ENCODE peak calls at places on chromosomes 7 and 10, in nine cellular contexts. One of them, this sample, is unnamed.

GRCh38 chr10:116891208-116891607 is 41.9 kb downstream of the ENO4 start:
- DNase-seq in fibroblast of lung: peak; percentile 87
- DNase-seq in tibial nerve: no peak
- DNase-seq in fibroblast of mammary gland: peak; percentile 90
- DNase-seq in choroid plexus epithelial cell: peak; percentile 96
- DNase-seq in AG10803: peak; percentile 45
- DNase-seq in fibroblast of the aortic adventitia: peak; percentile 86
- DNase-seq in brain microvascular endothelial cell: peak; percentile 95
- DNase-seq in bronchial epithelial cell: peak; percentile 35
- DNase-seq in this sample: peak; percentile 76

GRCh38 chr10:88946965-88947590 is 5.5 kb downstream of the ACTA2 start:
- DNase-seq in choroid plexus epithelial cell: no peak
- DNase-seq in fibroblast of the aortic adventitia: no peak
- DNase-seq in bronchial epithelial cell: no peak
- DNase-seq in tibial nerve: no peak
- DNase-seq in brain microvascular endothelial cell: no peak
- DNase-seq in AG10803: no peak
- DNase-seq in fibroblast of mammary gland: peak; percentile 60
- DNase-seq in fibroblast of lung: peak; percentile 46
- DNase-seq in this sample: no peak

GRCh38 chr10:80408198-80409085 is at the start of gene PRXL2A:
- DNase-seq in choroid plexus epithelial cell: peak; percentile 46
- DNase-seq in AG10803: no peak
- DNase-seq in fibroblast of the aortic adventitia: no peak
- DNase-seq in brain microvascular endothelial cell: peak; percentile 21
- DNase-seq in bronchial epithelial cell: no peak
- DNase-seq in fibroblast of lung: peak; percentile 48
- DNase-seq in fibroblast of mammary gland: peak; percentile 12
- DNase-seq in tibial nerve: peak; percentile 59
- DNase-seq in this sample: peak; percentile 52

GRCh38 chr7:141785711-141786552 is 4.1 kb upstream of the TAS2R5 start:
- DNase-seq in choroid plexus epithelial cell: peak; percentile 78
- DNase-seq in brain microvascular endothelial cell: peak; percentile 59
- DNase-seq in fibroblast of mammary gland: peak; percentile 64
- DNase-seq in AG10803: peak; percentile 53
- DNase-seq in tibial nerve: no peak
- DNase-seq in fibroblast of lung: peak; percentile 41
- DNase-seq in bronchial epithelial cell: peak; percentile 62
- DNase-seq in fibroblast of the aortic adventitia: peak; percentile 62
- DNase-seq in this sample: peak; percentile 71

GRCh38 chr10:101046332-101047238 is 15.2 kb upstream of the KAZALD1 start:
- DNase-seq in brain microvascular endothelial cell: no peak
- DNase-seq in fibroblast of the aortic adventitia: no peak
- DNase-seq in tibial nerve: no peak
- DNase-seq in bronchial epithelial cell: no peak
- DNase-seq in AG10803: no peak
- DNase-seq in fibroblast of mammary gland: no peak
- DNase-seq in choroid plexus epithelial cell: no peak
- DNase-seq in fibroblast of lung: peak; percentile 44
- DNase-seq in this sample: peak; percentile 11

GRCh38 chr10:102410427-102411073 is 8.0 kb downstream of the PSD start:
- DNase-seq in brain microvascular endothelial cell: no peak
- DNase-seq in fibroblast of lung: peak; percentile 28
- DNase-seq in choroid plexus epithelial cell: peak; percentile 39
- DNase-seq in bronchial epithelial cell: no peak
- DNase-seq in tibial nerve: no peak
- DNase-seq in fibroblast of the aortic adventitia: no peak
- DNase-seq in fibroblast of mammary gland: no peak
- DNase-seq in AG10803: no peak
- DNase-seq in this sample: no peak

GRCh38 chr10:79223346-79224048 is 123.8 kb upstream of the PPIF start:
- DNase-seq in fibroblast of the aortic adventitia: peak; percentile 75
- DNase-seq in fibroblast of mammary gland: peak; percentile 76
- DNase-seq in bronchial epithelial cell: no peak
- DNase-seq in AG10803: no peak
- DNase-seq in brain microvascular endothelial cell: peak; percentile 59
- DNase-seq in tibial nerve: peak; percentile 65
- DNase-seq in fibroblast of lung: peak; percentile 82
- DNase-seq in choroid plexus epithelial cell: peak; percentile 88
- DNase-seq in this sample: peak; percentile 52

GRCh38 chr7:64463636-64464375 is 99.1 kb downstream of the ZNF680 start:
- DNase-seq in AG10803: peak; percentile 58
- DNase-seq in fibroblast of lung: peak; percentile 70
- DNase-seq in choroid plexus epithelial cell: peak; percentile 86
- DNase-seq in fibroblast of the aortic adventitia: peak; percentile 43
- DNase-seq in bronchial epithelial cell: peak; percentile 5
- DNase-seq in tibial nerve: peak; percentile 41
- DNase-seq in fibroblast of mammary gland: peak; percentile 70
- DNase-seq in brain microvascular endothelial cell: peak; percentile 2
- DNase-seq in this sample: peak; percentile 3

GRCh38 chr10:89414879-89415821 is 782 bp downstream of the IFIT5 start:
- DNase-seq in bronchial epithelial cell: peak; percentile 11
- DNase-seq in fibroblast of the aortic adventitia: peak; percentile 43
- DNase-seq in AG10803: peak; percentile 48
- DNase-seq in choroid plexus epithelial cell: peak; percentile 46
- DNase-seq in tibial nerve: peak; percentile 63
- DNase-seq in brain microvascular endothelial cell: peak; percentile 12
- DNase-seq in fibroblast of mammary gland: peak; percentile 40
- DNase-seq in fibroblast of lung: peak; percentile 49
- DNase-seq in this sample: peak; percentile 33

GRCh38 chr10:52308251-52309031 is 5.6 kb upstream of the DKK1 start:
- DNase-seq in AG10803: peak; percentile 79
- DNase-seq in fibroblast of lung: peak; percentile 71
- DNase-seq in bronchial epithelial cell: peak; percentile 55
- DNase-seq in tibial nerve: peak; percentile 33
- DNase-seq in fibroblast of mammary gland: peak; percentile 77
- DNase-seq in choroid plexus epithelial cell: peak; percentile 91
- DNase-seq in brain microvascular endothelial cell: peak; percentile 60
- DNase-seq in fibroblast of the aortic adventitia: peak; percentile 87
- DNase-seq in this sample: peak; percentile 74

GRCh38 chr7:79050592-79050991 is 402.9 kb downstream of the MAGI2 start:
- DNase-seq in fibroblast of the aortic adventitia: peak; percentile 38
- DNase-seq in brain microvascular endothelial cell: peak; percentile 66
- DNase-seq in fibroblast of lung: peak; percentile 75
- DNase-seq in fibroblast of mammary gland: peak; percentile 60
- DNase-seq in AG10803: peak; percentile 38
- DNase-seq in choroid plexus epithelial cell: peak; percentile 64
- DNase-seq in tibial nerve: no peak
- DNase-seq in bronchial epithelial cell: peak; percentile 68
- DNase-seq in this sample: peak; percentile 82

GRCh38 chr10:124906551-124907001 is 35.3 kb upstream of the ZRANB1 start:
- DNase-seq in bronchial epithelial cell: no peak
- DNase-seq in fibroblast of mammary gland: peak; percentile 90
- DNase-seq in tibial nerve: no peak
- DNase-seq in choroid plexus epithelial cell: peak; percentile 88
- DNase-seq in AG10803: peak; percentile 94
- DNase-seq in fibroblast of the aortic adventitia: peak; percentile 93
- DNase-seq in fibroblast of lung: peak; percentile 93
- DNase-seq in brain microvascular endothelial cell: peak; percentile 47
- DNase-seq in this sample: no peak

DNA sequence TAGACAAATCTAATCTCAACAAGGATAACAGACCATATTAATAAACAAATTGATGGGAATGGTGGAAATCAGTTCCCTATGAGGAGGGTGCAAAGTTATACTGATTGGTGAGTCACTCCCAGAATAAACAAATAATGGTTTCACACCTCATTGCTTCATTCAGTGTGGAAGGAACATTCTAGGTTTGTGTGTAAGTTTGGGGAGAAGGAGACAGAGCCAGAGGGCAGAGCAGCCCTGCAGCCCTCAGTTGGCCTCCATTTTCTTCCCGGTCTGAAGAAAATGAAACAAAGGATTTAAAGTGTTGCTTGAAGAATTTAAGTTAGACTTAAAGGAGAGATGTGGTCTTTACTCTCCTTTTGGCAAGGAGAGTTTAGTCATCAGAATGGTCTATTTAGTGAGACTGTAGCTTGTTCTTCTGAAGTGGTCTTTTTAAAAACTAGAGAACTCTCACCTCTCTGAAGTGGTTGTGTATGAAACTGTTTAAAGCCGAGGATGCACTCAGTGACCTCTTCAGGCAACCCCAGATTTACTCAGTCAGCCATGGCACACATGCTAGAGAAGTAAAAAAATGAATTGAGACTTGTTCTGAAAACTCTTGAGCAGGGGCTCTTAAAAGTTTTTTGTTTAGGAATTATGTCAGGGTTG is 27.2 kb downstream of the IKZF1 start:
- DNase-seq in AG10803: no peak
- DNase-seq in fibroblast of the aortic adventitia: no peak
- DNase-seq in fibroblast of lung: no peak
- DNase-seq in choroid plexus epithelial cell: peak; percentile 15
- DNase-seq in fibroblast of mammary gland: no peak
- DNase-seq in tibial nerve: no peak
- DNase-seq in brain microvascular endothelial cell: no peak
- DNase-seq in bronchial epithelial cell: peak; percentile 36
- DNase-seq in this sample: peak; percentile 14
- H3K4me3 ChIP-seq in AG10803: no peak overlapping the region
- H3K4me3 ChIP-seq in fibroblast of the aortic adventitia: no peak overlapping the region
- H3K4me3 ChIP-seq in fibroblast of lung: no peak overlapping the region
- H3K4me3 ChIP-seq in choroid plexus epithelial cell: no peak overlapping the region
- H3K4me3 ChIP-seq in fibroblast of mammary gland: no peak overlapping the region
- H3K4me3 ChIP-seq in tibial nerve: no peak overlapping the region
- H3K4me3 ChIP-seq in brain microvascular endothelial cell: no peak overlapping the region
- H3K4me3 ChIP-seq in bronchial epithelial cell: no peak overlapping the region
- H3K4me3 ChIP-seq in this sample: no peak overlapping the region

GRCh38 chr7:125033506-125033905 is 103.9 kb upstream of the POT1 start:
- DNase-seq in fibroblast of the aortic adventitia: no peak
- DNase-seq in AG10803: no peak
- DNase-seq in fibroblast of lung: no peak
- DNase-seq in brain microvascular endothelial cell: no peak
- DNase-seq in bronchial epithelial cell: no peak
- DNase-seq in tibial nerve: no peak
- DNase-seq in choroid plexus epithelial cell: no peak
- DNase-seq in fibroblast of mammary gland: no peak
- DNase-seq in this sample: no peak
- TF ChIP-seq CTCF in fibroblast of the aortic adventitia: no peak
- TF ChIP-seq CTCF in AG10803: no peak
- TF ChIP-seq CTCF in fibroblast of lung: no peak
- TF ChIP-seq CTCF in brain microvascular endothelial cell: no peak
- TF ChIP-seq CTCF in bronchial epithelial cell: no peak
- TF ChIP-seq CTCF in tibial nerve: no peak
- TF ChIP-seq CTCF in choroid plexus epithelial cell: no peak
- TF ChIP-seq CTCF in fibroblast of mammary gland: no peak
- TF ChIP-seq CTCF in this sample: no peak

GRCh38 chr10:129959544-129960492 is 4.3 kb downstream of the EBF3 start:
- DNase-seq in fibroblast of the aortic adventitia: peak; percentile 50
- DNase-seq in AG10803: no peak
- DNase-seq in brain microvascular endothelial cell: no peak
- DNase-seq in fibroblast of lung: no peak
- DNase-seq in fibroblast of mammary gland: no peak
- DNase-seq in bronchial epithelial cell: no peak
- DNase-seq in tibial nerve: no peak
- DNase-seq in choroid plexus epithelial cell: no peak
- DNase-seq in this sample: no peak
- H3K4me3 ChIP-seq in fibroblast of the aortic adventitia: peak overlapping the region; percentile 74
- H3K4me3 ChIP-seq in AG10803: no peak overlapping the region
- H3K4me3 ChIP-seq in brain microvascular endothelial cell: no peak overlapping the region
- H3K4me3 ChIP-seq in fibroblast of lung: no peak overlapping the region
- H3K4me3 ChIP-seq in fibroblast of mammary gland: peak overlapping the region; percentile 10
- H3K4me3 ChIP-seq in bronchial epithelial cell: no peak overlapping the region
- H3K4me3 ChIP-seq in tibial nerve: peak overlapping the region; percentile 31
- H3K4me3 ChIP-seq in choroid plexus epithelial cell: peak overlapping the region; percentile 42
- H3K4me3 ChIP-seq in this sample: no peak overlapping the region

GRCh38 chr7:30469303-30469702 is 9.3 kb downstream of the NOD1 start:
- DNase-seq in fibroblast of the aortic adventitia: peak; percentile 100
- DNase-seq in choroid plexus epithelial cell: peak; percentile 99
- DNase-seq in tibial nerve: peak; percentile 69
- DNase-seq in bronchial epithelial cell: peak; percentile 99
- DNase-seq in fibroblast of lung: peak; percentile 100
- DNase-seq in fibroblast of mammary gland: peak; percentile 100
- DNase-seq in AG10803: peak; percentile 100
- DNase-seq in brain microvascular endothelial cell: peak; percentile 100
- DNase-seq in this sample: peak; percentile 95
- TF ChIP-seq CTCF in fibroblast of the aortic adventitia: peak; percentile 79
- TF ChIP-seq CTCF in choroid plexus epithelial cell: peak; percentile 74
- TF ChIP-seq CTCF in tibial nerve: no peak
- TF ChIP-seq CTCF in bronchial epithelial cell: peak; percentile 52
- TF ChIP-seq CTCF in fibroblast of lung: peak; percentile 67
- TF ChIP-seq CTCF in fibroblast of mammary gland: peak; percentile 70
- TF ChIP-seq CTCF in AG10803: peak; percentile 72
- TF ChIP-seq CTCF in brain microvascular endothelial cell: peak; percentile 72
- TF ChIP-seq CTCF in this sample: peak; percentile 60

DNA sequence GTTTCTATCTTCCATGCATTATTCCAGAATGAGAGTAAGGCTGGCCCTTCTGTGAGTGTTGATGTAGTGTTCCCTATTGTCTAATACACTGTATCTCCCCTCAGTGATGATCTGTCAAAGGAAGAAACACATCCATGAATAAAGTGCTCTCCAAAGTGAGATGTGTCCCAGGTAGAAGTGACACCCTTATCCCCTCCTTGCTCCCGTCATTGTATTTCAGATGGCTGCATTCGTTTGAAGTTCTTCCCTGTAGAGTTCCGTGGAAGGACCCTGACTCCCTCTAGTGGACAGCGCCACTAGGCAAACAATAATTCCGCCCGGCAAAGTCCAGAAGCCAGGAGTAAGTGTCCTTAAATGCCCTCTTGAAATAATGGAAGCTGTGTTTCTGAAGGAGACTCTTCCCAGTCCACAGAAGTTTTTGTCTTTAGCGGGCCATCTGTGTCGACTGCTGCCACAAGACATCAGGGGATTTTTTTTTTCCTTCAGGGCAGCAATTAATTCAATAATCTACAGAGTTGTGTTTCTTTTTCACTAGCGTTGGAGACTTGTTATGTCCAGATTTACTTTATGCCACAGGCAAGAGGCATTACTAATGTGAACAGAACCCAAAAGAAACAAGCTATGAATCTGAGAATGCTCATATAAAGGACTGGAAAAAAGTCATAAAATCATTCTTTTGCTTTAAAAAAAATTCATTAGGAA is 64.6 kb downstream of the THNSL1 start:
- DNase-seq in fibroblast of mammary gland: peak; percentile 86
- DNase-seq in AG10803: peak; percentile 85
- DNase-seq in brain microvascular endothelial cell: peak; percentile 77
- DNase-seq in tibial nerve: peak; percentile 89
- DNase-seq in bronchial epithelial cell: peak; percentile 79
- DNase-seq in choroid plexus epithelial cell: peak; percentile 92
- DNase-seq in fibroblast of the aortic adventitia: peak; percentile 92
- DNase-seq in fibroblast of lung: peak; percentile 79
- DNase-seq in this sample: peak; percentile 84
- H3K4me3 ChIP-seq in fibroblast of mammary gland: no peak overlapping the region
- H3K4me3 ChIP-seq in AG10803: peak overlapping the region; percentile 26
- H3K4me3 ChIP-seq in brain microvascular endothelial cell: no peak overlapping the region
- H3K4me3 ChIP-seq in tibial nerve: no peak overlapping the region
- H3K4me3 ChIP-seq in bronchial epithelial cell: no peak overlapping the region
- H3K4me3 ChIP-seq in choroid plexus epithelial cell: no peak overlapping the region
- H3K4me3 ChIP-seq in fibroblast of the aortic adventitia: no peak overlapping the region
- H3K4me3 ChIP-seq in fibroblast of lung: no peak overlapping the region
- H3K4me3 ChIP-seq in this sample: no peak overlapping the region

This sample was measured in epithelial cell of esophagus.